ENCODE peak calls at places on chromosomes 16 and 17, in ten cellular contexts. One of them, this sample, is unnamed.
A peak's percentile ranks its signal among the peaks of the same experiment; 100 is the strongest.

GRCh38 chr16:48627148-48627547 is 17.2 kb upstream of the N4BP1 start:
- DNase-seq in kidney epithelial cell: no peak
- DNase-seq in H9: no peak
- DNase-seq in HCT116: no peak
- DNase-seq in foreskin fibroblast: no peak
- DNase-seq in pancreas: no peak
- DNase-seq in nephron progenitor cell: no peak
- DNase-seq in WTC11: no peak
- DNase-seq in stomach: no peak
- DNase-seq in SK-N-SH: no peak
- DNase-seq in this sample: no peak

GRCh38 chr16:82092711-82093110 is 57.7 kb downstream of the HSD17B2 start:
- DNase-seq in foreskin fibroblast: no peak
- DNase-seq in H9: no peak
- DNase-seq in kidney epithelial cell: no peak
- DNase-seq in HCT116: no peak
- DNase-seq in WTC11: no peak
- DNase-seq in stomach: no peak
- DNase-seq in SK-N-SH: no peak
- DNase-seq in nephron progenitor cell: no peak
- DNase-seq in pancreas: no peak
- DNase-seq in this sample: no peak

GRCh38 chr16:49755291-49755611 is 100.7 kb downstream of the ZNF423 start:
- DNase-seq in SK-N-SH: peak; percentile 69
- DNase-seq in nephron progenitor cell: no peak
- DNase-seq in H9: no peak
- DNase-seq in stomach: no peak
- DNase-seq in kidney epithelial cell: peak; percentile 32
- DNase-seq in WTC11: no peak
- DNase-seq in HCT116: peak; percentile 10
- DNase-seq in foreskin fibroblast: peak; percentile 40
- DNase-seq in pancreas: no peak
- DNase-seq in this sample: peak; percentile 12

GRCh38 chr16:14501331-14502255 is 128.5 kb downstream of the PARN start:
- DNase-seq in SK-N-SH: peak; percentile 42
- DNase-seq in H9: peak; percentile 80
- DNase-seq in HCT116: peak; percentile 67
- DNase-seq in foreskin fibroblast: peak; percentile 94
- DNase-seq in kidney epithelial cell: peak; percentile 91
- DNase-seq in stomach: peak; percentile 89
- DNase-seq in WTC11: peak; percentile 63
- DNase-seq in nephron progenitor cell: peak; percentile 39
- DNase-seq in pancreas: peak; percentile 86
- DNase-seq in this sample: peak; percentile 94

GRCh38 chr16:64304376-64304775 is 817.5 kb downstream of the CDH11 start:
- DNase-seq in SK-N-SH: no peak
- DNase-seq in kidney epithelial cell: no peak
- DNase-seq in WTC11: no peak
- DNase-seq in foreskin fibroblast: no peak
- DNase-seq in nephron progenitor cell: no peak
- DNase-seq in H9: no peak
- DNase-seq in stomach: no peak
- DNase-seq in HCT116: no peak
- DNase-seq in pancreas: no peak
- DNase-seq in this sample: no peak

GRCh38 chr17:7223375-7223774 is 3.6 kb downstream of the ACADVL start:
- DNase-seq in HCT116: no peak
- DNase-seq in SK-N-SH: no peak
- DNase-seq in nephron progenitor cell: no peak
- DNase-seq in pancreas: no peak
- DNase-seq in H9: no peak
- DNase-seq in stomach: no peak
- DNase-seq in foreskin fibroblast: no peak
- DNase-seq in WTC11: no peak
- DNase-seq in kidney epithelial cell: no peak
- DNase-seq in this sample: no peak

GRCh38 chr17:81523139-81524062 is 4.8 kb upstream of the FSCN2 start:
- DNase-seq in foreskin fibroblast: peak; percentile 68
- DNase-seq in nephron progenitor cell: peak; percentile 85
- DNase-seq in stomach: peak; percentile 74
- DNase-seq in WTC11: peak; percentile 76
- DNase-seq in pancreas: no peak
- DNase-seq in HCT116: no peak
- DNase-seq in SK-N-SH: peak; percentile 85
- DNase-seq in kidney epithelial cell: no peak
- DNase-seq in H9: peak; percentile 89
- DNase-seq in this sample: no peak

GRCh38 chr17:47119746-47120520 is 69.2 kb downstream of the CDC27 start:
- DNase-seq in kidney epithelial cell: peak; percentile 57
- DNase-seq in H9: no peak
- DNase-seq in HCT116: peak; percentile 46
- DNase-seq in SK-N-SH: no peak
- DNase-seq in WTC11: no peak
- DNase-seq in foreskin fibroblast: no peak
- DNase-seq in stomach: no peak
- DNase-seq in nephron progenitor cell: no peak
- DNase-seq in pancreas: no peak
- DNase-seq in this sample: peak; percentile 10

GRCh38 chr16:27690604-27691003 is 140.7 kb downstream of the KATNIP start:
- DNase-seq in SK-N-SH: no peak
- DNase-seq in kidney epithelial cell: no peak
- DNase-seq in H9: peak; percentile 52
- DNase-seq in stomach: no peak
- DNase-seq in foreskin fibroblast: no peak
- DNase-seq in HCT116: peak; percentile 21
- DNase-seq in nephron progenitor cell: peak; percentile 41
- DNase-seq in WTC11: peak; percentile 71
- DNase-seq in pancreas: no peak
- DNase-seq in this sample: no peak

GRCh38 chr16:21159281-21159951 is 942 bp downstream of the LDAF1 start:
- DNase-seq in SK-N-SH: peak; percentile 28
- DNase-seq in WTC11: peak; percentile 69
- DNase-seq in H9: peak; percentile 71
- DNase-seq in stomach: peak; percentile 67
- DNase-seq in kidney epithelial cell: no peak
- DNase-seq in foreskin fibroblast: no peak
- DNase-seq in pancreas: peak; percentile 60
- DNase-seq in HCT116: no peak
- DNase-seq in nephron progenitor cell: peak; percentile 55
- DNase-seq in this sample: no peak

GRCh38 chr17:17682737-17683675 is 1.7 kb downstream of the RAI1 start:
- DNase-seq in kidney epithelial cell: no peak
- DNase-seq in HCT116: no peak
- DNase-seq in nephron progenitor cell: peak; percentile 81
- DNase-seq in stomach: peak; percentile 75
- DNase-seq in WTC11: peak; percentile 59
- DNase-seq in pancreas: peak; percentile 67
- DNase-seq in foreskin fibroblast: peak; percentile 79
- DNase-seq in SK-N-SH: peak; percentile 83
- DNase-seq in H9: peak; percentile 65
- DNase-seq in this sample: peak; percentile 73

GRCh38 chr16:49701867-49702494 is 153.9 kb downstream of the ZNF423 start:
- DNase-seq in SK-N-SH: no peak
- DNase-seq in HCT116: no peak
- DNase-seq in kidney epithelial cell: no peak
- DNase-seq in stomach: no peak
- DNase-seq in foreskin fibroblast: peak; percentile 32
- DNase-seq in nephron progenitor cell: peak; percentile 67
- DNase-seq in pancreas: no peak
- DNase-seq in WTC11: peak; percentile 77
- DNase-seq in H9: peak; percentile 75
- DNase-seq in this sample: no peak

GRCh38 chr16:22326369-22326652 is 29.1 kb downstream of the POLR3E start:
- DNase-seq in kidney epithelial cell: no peak
- DNase-seq in pancreas: no peak
- DNase-seq in foreskin fibroblast: no peak
- DNase-seq in SK-N-SH: no peak
- DNase-seq in nephron progenitor cell: no peak
- DNase-seq in H9: no peak
- DNase-seq in WTC11: no peak
- DNase-seq in stomach: no peak
- DNase-seq in HCT116: no peak
- DNase-seq in this sample: no peak

GRCh38 chr16:19691161-19691850 is 26.7 kb downstream of the KNOP1 start:
- DNase-seq in SK-N-SH: no peak
- DNase-seq in stomach: no peak
- DNase-seq in nephron progenitor cell: no peak
- DNase-seq in foreskin fibroblast: no peak
- DNase-seq in WTC11: no peak
- DNase-seq in H9: no peak
- DNase-seq in HCT116: no peak
- DNase-seq in kidney epithelial cell: no peak
- DNase-seq in pancreas: no peak
- DNase-seq in this sample: no peak

GRCh38 chr16:83952587-83952939 is 477 bp upstream of the OSGIN1 start:
- DNase-seq in foreskin fibroblast: no peak
- DNase-seq in WTC11: no peak
- DNase-seq in kidney epithelial cell: no peak
- DNase-seq in pancreas: no peak
- DNase-seq in stomach: peak; percentile 35
- DNase-seq in HCT116: peak; percentile 72
- DNase-seq in H9: no peak
- DNase-seq in nephron progenitor cell: no peak
- DNase-seq in SK-N-SH: no peak
- DNase-seq in this sample: peak; percentile 41

GRCh38 chr16:318628-319027 is 33.9 kb downstream of the AXIN1 start:
- DNase-seq in stomach: no peak
- DNase-seq in H9: peak; percentile 85
- DNase-seq in foreskin fibroblast: no peak
- DNase-seq in nephron progenitor cell: peak; percentile 33
- DNase-seq in pancreas: no peak
- DNase-seq in HCT116: no peak
- DNase-seq in kidney epithelial cell: no peak
- DNase-seq in SK-N-SH: peak; percentile 58
- DNase-seq in WTC11: peak; percentile 82
- DNase-seq in this sample: no peak

DNA sequence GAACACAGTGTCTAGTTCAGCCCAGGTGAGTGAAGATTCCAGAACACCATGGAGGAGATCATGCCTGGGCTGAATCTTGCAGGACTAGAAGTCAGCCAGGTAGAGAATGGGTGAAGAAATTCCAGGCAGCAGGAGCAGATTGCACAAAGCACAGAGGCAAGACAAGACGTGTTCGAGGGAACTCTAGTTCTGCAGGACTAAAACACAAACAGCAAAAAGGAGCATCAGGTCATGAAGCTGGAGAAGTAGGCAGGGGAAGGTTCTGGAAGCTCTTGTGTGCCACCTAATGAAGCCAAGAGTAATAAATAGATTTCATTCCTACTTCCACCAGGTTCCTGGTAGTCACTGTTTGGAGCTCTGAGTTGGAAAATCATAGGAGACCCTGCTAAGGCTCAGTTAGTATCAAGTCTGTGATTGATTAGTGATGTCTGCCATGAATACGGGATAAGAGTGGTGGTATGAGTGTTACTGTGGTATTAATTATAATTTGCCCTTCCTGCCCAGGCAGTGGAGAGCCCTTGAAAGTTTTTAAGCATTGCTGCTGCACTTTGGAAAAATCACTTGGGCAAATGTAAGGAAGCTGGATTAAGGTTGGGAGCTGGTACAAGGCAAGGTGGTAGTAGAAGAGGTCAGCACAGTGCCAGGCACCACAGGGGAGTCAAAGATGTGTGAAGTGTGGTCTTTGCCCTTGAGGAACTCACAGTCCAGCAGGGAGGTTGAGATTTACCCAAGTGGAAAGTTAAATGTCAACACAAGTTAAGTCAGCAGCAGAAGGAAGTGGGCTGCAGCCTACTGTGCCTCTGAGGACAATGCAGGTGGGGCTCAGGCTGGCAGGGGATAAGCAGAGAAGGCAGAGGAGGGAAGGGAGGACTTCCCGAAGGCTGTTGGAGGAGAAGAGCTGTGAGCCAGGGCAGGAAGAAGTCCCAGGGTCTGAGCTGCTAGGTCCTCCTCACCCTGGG is 13.5 kb upstream of the FOXN1 start:
- DNase-seq in kidney epithelial cell: no peak
- DNase-seq in WTC11: no peak
- DNase-seq in nephron progenitor cell: no peak
- DNase-seq in SK-N-SH: no peak
- DNase-seq in pancreas: no peak
- DNase-seq in foreskin fibroblast: no peak
- DNase-seq in stomach: no peak
- DNase-seq in H9: no peak
- DNase-seq in HCT116: no peak
- DNase-seq in this sample: no peak
- TF ChIP-seq CTCF in kidney epithelial cell: no peak
- TF ChIP-seq CTCF in WTC11: no peak
- TF ChIP-seq CTCF in nephron progenitor cell: no peak
- TF ChIP-seq CTCF in SK-N-SH: no peak
- TF ChIP-seq CTCF in pancreas: no peak
- TF ChIP-seq CTCF in foreskin fibroblast: no peak
- TF ChIP-seq CTCF in stomach: no peak
- TF ChIP-seq CTCF in H9: no peak
- TF ChIP-seq CTCF in HCT116: no peak
- TF ChIP-seq CTCF in this sample: no peak

GRCh38 chr17:66673668-66674276 is 161.1 kb upstream of the CACNG5 start:
- DNase-seq in kidney epithelial cell: no peak
- DNase-seq in SK-N-SH: peak; percentile 70
- DNase-seq in foreskin fibroblast: peak; percentile 69
- DNase-seq in pancreas: peak; percentile 25
- DNase-seq in nephron progenitor cell: peak; percentile 52
- DNase-seq in H9: peak; percentile 66
- DNase-seq in WTC11: peak; percentile 54
- DNase-seq in stomach: peak; percentile 59
- DNase-seq in HCT116: peak; percentile 72
- DNase-seq in this sample: no peak
- TF ChIP-seq CTCF in kidney epithelial cell: peak; percentile 79
- TF ChIP-seq CTCF in SK-N-SH: peak; percentile 90
- TF ChIP-seq CTCF in foreskin fibroblast: peak; percentile 67
- TF ChIP-seq CTCF in pancreas: peak; percentile 30
- TF ChIP-seq CTCF in nephron progenitor cell: peak; percentile 68
- TF ChIP-seq CTCF in H9: peak; percentile 82
- TF ChIP-seq CTCF in WTC11: peak; percentile 59
- TF ChIP-seq CTCF in stomach: peak; percentile 61
- TF ChIP-seq CTCF in HCT116: peak; percentile 86
- TF ChIP-seq CTCF in this sample: peak; percentile 82

DNA sequence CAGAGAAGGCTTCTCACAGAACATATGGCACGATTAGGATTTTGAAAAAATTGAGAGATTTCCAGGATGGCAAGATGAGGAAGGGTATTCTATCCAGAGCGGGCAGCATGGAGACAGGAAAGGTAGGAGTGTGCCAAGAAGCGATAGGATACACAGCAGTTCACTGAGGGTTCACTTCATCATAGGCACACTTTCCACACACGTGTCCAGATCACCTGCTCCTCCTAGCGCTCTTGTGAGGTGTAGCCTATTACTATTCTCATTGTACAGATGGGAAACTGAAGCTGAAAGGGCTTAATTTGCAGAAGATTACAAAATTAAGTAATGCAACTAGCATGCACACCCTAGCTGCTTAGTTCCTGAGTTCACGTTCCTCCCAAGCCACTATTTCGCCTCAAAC is 6.2 kb upstream of the ELAC2 start:
- DNase-seq in pancreas: no peak
- DNase-seq in H9: no peak
- DNase-seq in WTC11: no peak
- DNase-seq in HCT116: no peak
- DNase-seq in foreskin fibroblast: no peak
- DNase-seq in SK-N-SH: no peak
- DNase-seq in kidney epithelial cell: no peak
- DNase-seq in stomach: no peak
- DNase-seq in nephron progenitor cell: no peak
- DNase-seq in this sample: no peak
- TF ChIP-seq CTCF in pancreas: no peak
- TF ChIP-seq CTCF in H9: no peak
- TF ChIP-seq CTCF in WTC11: no peak
- TF ChIP-seq CTCF in HCT116: no peak
- TF ChIP-seq CTCF in foreskin fibroblast: no peak
- TF ChIP-seq CTCF in SK-N-SH: no peak
- TF ChIP-seq CTCF in kidney epithelial cell: no peak
- TF ChIP-seq CTCF in stomach: no peak
- TF ChIP-seq CTCF in nephron progenitor cell: no peak
- TF ChIP-seq CTCF in this sample: no peak

GRCh38 chr16:13378151-13378550 is 476.8 kb downstream of the SHISA9 start:
- DNase-seq in stomach: no peak
- DNase-seq in foreskin fibroblast: peak; percentile 32
- DNase-seq in kidney epithelial cell: no peak
- DNase-seq in pancreas: no peak
- DNase-seq in H9: no peak
- DNase-seq in SK-N-SH: no peak
- DNase-seq in HCT116: no peak
- DNase-seq in nephron progenitor cell: no peak
- DNase-seq in WTC11: no peak
- DNase-seq in this sample: no peak
- TF ChIP-seq CTCF in stomach: no peak
- TF ChIP-seq CTCF in foreskin fibroblast: no peak
- TF ChIP-seq CTCF in kidney epithelial cell: no peak
- TF ChIP-seq CTCF in pancreas: no peak
- TF ChIP-seq CTCF in H9: no peak
- TF ChIP-seq CTCF in SK-N-SH: no peak
- TF ChIP-seq CTCF in HCT116: no peak
- TF ChIP-seq CTCF in nephron progenitor cell: no peak
- TF ChIP-seq CTCF in WTC11: no peak
- TF ChIP-seq CTCF in this sample: no peak

This sample was measured in AG09319.